ENCODE peak calls at places on chromosomes 3 and 15, in four cellular contexts. Q is neuronal stem cell, E is IMR-90, B is H9. Y is an unnamed sample.

GRCh38 chr3:152211655-152212054 is 57.1 kb upstream of the MBNL1 start:
- DNase-seq in Q (no peak), E (peak), B (no peak), Y (no peak)

GRCh38 chr15:100140527-100141303 is 201.1 kb downstream of the ADAMTS17 start:
- DNase-seq in Q (no peak), E (no peak), B (no peak), Y (peak)

GRCh38 chr15:40054746-40055575 is 16.0 kb upstream of the SRP14 start:
- DNase-seq in Q (no peak), E (peak), B (no peak), Y (peak)

GRCh38 chr3:198113219-198114053 is 153.4 kb downstream of the LMLN start:
- DNase-seq in Q (no peak), E (no peak), B (peak), Y (no peak)

GRCh38 chr3:66816110-66816761 is 181.9 kb upstream of the KBTBD8 start:
- DNase-seq in Q (peak), E (peak), B (no peak), Y (no peak)

GRCh38 chr3:11618897-11619296 is 24.8 kb downstream of the VGLL4 start:
- DNase-seq in Q (no peak), E (no peak), B (no peak), Y (no peak)

GRCh38 chr15:69808756-69809155 is 289.0 kb downstream of the TLE3 start:
- DNase-seq in Q (no peak), E (peak), B (no peak), Y (no peak)

GRCh38 chr15:24944939-24945338 is 9.8 kb upstream of the SNRPN start:
- DNase-seq in Q (no peak), E (peak), B (no peak), Y (no peak)

GRCh38 chr3:47762233-47762632 is 19.5 kb downstream of the SMARCC1 start:
- DNase-seq in Q (no peak), E (peak), B (no peak), Y (no peak)

GRCh38 chr3:76010252-76010651 is 224.9 kb upstream of the ZNF717 start:
- DNase-seq in Q (no peak), E (no peak), B (no peak), Y (no peak)

GRCh38 chr15:49649987-49650386 is 29.1 kb downstream of the DTWD1 start:
- DNase-seq in Q (no peak), E (peak), B (no peak), Y (no peak)

GRCh38 chr3:120745466-120745865 is 2.9 kb downstream of the GTF2E1 start:
- DNase-seq in Q (no peak), E (no peak), B (no peak), Y (no peak)

GRCh38 chr3:72143322-72143721 is 358.4 kb upstream of the PROK2 start:
- DNase-seq in Q (no peak), E (peak), B (no peak), Y (no peak)

GRCh38 chr3:72761410-72761809 is 86.8 kb downstream of the SHQ1 start:
- DNase-seq in Q (no peak), E (no peak), B (no peak), Y (no peak)

GRCh38 chr15:62928996-62929350 is 113.6 kb upstream of the TPM1 start:
- DNase-seq in Q (no peak), E (peak), B (no peak), Y (no peak)

GRCh38 chr3:4351164-4351855 is 48.1 kb downstream of the SETMAR start:
- DNase-seq in Q (no peak), E (peak), B (no peak), Y (no peak)

DNA sequence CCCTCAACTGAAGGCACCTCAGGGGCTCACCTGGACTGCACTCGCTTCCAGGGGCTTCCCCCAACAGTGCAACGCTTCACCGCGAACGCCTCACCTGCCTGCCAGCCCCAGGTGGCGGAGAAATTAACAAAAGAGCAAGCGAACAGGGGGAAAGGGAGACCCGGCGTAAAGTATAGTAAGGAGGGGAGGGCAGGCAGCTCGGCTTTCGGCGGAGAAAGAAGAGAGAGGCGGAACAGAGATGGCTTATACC is 473 bp downstream of the MB21D2 start:
- DNase-seq in Q (no peak), E (no peak), B (no peak), Y (no peak)
- H3K14ac ChIP-seq in Q (no peak), E (peak), B (peak), Y (peak)

DNA sequence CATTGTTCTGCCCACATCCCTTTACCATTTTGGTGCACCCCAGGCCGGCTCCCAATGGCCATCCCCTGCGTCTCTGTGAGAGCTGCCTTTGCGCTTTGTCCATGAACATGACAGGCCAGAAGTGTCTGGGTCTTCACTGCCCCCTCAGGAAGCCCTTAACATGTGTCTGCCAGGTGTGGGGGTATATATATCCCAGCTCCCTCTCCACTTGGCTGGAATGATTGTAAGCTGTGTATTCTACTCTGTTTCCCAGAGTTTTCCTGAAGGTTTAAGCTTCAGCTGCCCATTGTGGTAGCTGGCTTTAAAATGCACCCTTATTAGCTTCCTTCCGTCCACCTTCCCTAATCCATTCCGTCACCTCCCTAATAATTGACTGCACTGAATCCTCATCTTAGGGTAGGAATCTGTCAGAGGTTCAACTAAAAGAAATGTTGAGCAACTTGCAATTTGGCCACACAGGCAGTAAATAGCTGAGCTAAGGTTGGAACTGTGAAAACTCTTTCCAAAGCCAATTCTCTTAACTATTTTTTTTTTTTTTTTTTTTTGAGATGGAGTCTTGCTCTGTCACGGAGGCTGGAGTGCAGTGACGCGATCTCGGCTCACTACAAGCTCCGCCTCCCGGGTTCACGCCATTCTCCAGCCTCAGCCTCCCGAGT is 30.4 kb upstream of the UBE2E1 start:
- DNase-seq in Q (no peak), E (no peak), B (no peak), Y (no peak)
- H3K14ac ChIP-seq in Q (no peak), E (no peak), B (no peak), Y (no peak)

GRCh38 chr15:29822100-29822684 is at the start of gene TJP1:
- DNase-seq in Q (peak), E (peak), B (peak), Y (peak)
- H3K14ac ChIP-seq in Q (peak), E (peak), B (peak), Y (peak)

GRCh38 chr3:107522510-107523360 is at the start of gene BBX:
- DNase-seq in Q (peak), E (peak), B (peak), Y (peak)

GRCh38 chr3:107523361-107524213 is 825 bp downstream of the BBX start:
- DNase-seq in Q (peak), E (peak), B (peak), Y (peak)

GRCh38 chr3:107525954-107526305 is 3.2 kb downstream of the BBX start:
- DNase-seq in Q (no peak), E (no peak), B (no peak), Y (no peak)

GRCh38 chr3:107525101-107525953 is 2.6 kb downstream of the BBX start:
- DNase-seq in Q (peak), E (no peak), B (peak), Y (peak)

DNA sequence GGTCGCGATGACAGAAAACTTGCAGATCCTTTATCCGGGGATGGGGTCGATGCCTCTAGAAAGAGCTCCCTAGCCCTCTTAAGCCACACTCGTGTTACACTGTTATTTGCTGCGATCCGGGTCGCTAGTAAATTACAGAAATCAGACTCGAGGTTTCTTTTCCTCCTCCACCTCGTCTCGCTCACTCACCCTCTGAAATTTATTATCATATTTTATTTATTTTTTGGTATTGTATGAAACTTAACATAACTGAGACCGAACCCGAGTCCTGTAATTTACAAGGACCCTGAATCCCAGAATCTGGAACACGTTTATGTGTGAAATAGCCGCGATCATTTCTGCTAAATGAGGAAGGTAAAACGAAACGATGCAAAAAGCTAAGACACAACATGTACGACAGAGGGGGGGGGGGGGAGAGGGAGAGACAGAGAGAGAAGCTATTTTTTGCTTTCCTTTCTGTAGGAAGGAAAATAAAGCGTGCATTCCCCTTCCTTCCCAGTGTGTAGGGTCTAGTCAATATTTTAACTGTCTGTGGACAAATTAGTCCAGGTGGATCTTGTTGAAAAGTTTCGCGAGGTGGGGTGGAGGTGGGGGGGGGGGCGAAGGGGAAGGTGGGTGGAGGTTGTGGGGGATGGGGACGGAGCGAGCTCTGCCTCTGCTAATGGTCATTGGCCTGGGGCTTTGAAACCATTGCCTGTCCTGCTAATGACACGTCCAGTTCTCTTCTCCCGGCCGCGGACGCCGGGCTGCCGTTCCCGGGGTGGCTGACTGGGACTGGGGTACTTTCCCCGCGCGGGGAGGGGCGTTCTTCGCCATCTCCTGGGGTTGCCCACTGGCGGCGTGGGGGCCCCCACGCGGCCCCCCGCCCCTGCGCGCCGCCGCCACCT is 1.7 kb downstream of the BBX start:
- DNase-seq in Q (peak), E (peak), B (peak), Y (peak)
- H3K14ac ChIP-seq in Q (no peak), E (peak), B (no peak), Y (peak)

DNA sequence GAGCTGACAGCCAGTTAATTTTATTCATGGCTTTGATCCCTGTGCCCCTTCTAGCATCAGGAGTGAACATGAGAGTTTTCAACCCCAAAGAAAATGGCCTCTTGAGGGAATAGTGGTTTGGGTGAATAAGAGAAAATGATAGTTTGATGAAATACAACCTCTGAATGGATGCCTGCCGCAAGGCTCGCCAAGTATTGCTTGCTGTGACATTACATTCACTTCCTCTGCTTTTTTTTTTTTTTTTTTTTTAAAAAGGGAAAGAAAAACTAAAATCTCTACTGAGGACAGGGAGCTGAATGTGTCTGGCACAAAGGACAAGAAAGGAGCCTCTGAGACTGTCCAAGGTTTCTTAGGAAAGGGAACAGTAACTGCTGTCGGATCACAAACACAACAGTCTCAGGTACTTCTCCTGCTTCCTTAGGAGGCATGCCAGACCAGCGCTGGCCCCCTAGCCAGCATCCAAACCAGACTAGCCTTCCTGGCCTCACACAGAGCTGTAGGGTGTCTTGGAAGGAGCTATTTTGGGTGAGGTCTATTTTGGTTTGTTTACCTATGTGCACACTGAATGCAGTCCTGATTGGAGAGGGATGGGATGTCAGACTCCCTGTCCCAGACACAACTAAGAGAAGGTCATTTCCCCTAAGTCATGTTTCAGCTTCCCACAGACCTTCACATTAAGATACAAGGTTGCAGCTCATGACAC is 29.0 kb downstream of the CCDC80 start:
- DNase-seq in Q (no peak), E (no peak), B (no peak), Y (no peak)
- H3K14ac ChIP-seq in Q (no peak), E (no peak), B (no peak), Y (no peak)

DNA sequence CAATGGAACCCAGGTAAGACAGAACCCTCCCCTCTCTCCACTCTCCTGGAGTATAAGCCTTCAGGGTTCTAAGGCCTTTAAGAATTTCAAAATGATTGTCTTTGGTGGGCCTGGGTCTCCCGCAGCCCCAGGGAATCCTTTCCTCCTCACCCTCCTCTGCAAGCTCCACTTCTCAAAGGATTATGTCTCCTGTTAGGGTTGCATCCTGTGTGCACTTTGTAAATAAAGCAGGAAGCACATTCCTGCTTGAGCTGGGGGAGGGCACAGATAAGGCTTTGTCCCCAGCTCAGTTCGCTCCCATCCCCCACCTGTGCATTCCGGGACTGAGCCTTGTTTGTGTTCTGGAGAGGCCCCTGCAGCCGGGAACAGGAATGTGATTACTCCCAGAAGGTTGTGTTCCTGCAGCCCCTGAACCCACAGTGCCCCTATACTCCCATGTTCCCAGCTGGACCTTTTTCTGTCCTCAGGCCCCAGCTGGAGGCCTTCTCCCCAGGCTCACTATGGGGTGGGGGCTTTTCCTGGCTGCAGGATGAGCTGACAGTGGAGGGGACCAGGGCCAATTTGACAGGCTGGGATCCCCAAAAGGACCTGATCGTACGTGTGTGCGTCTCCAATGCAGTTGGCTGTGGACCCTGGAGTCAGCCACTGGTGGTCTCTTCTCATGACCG is 9.5 kb downstream of the TYRO3 start:
- DNase-seq in Q (peak), E (peak), B (peak), Y (no peak)
- H3K14ac ChIP-seq in Q (no peak), E (peak), B (peak), Y (peak)

DNA sequence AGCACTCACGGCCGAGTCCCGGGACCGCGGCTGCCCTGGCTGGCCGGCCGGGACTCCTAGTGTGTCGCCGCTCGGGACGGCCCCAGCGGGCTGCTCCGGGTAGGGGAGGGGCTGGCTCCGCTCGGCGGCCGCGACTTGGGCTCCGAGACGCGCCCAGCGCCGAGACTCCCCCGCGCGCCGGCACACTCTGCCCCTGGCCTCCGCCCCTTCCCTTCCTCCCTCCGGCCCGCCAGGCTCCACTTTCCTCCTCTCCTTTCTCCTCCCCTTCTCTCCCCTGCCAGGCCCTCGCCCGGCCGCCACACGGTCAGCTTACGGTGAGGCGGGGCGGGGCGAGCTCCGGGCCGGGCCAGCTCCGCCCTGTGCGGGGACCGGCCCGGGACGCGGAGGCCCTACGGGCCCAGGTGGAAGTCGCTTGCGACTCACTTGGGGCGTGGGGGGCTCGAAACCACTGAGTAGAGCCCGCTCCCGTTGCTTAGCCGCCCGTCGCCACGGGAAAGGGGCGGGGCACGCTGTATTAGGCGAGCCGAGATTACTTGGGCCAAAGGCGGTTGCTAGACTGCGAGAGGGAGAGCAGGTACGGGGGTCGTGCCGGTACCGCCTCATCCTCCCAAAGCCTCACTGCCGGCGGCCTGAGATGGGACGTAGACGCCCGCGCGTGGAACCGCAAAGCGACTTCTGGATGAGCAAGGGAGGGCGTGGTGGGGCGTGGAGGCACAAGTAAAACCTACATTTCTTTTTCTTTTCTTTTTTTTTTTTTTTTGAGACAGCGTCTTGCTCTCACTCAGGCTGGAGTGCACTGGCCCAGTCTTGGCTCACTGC is at the start of gene ITGB5:
- DNase-seq in Q (peak), E (peak), B (peak), Y (peak)
- H3K14ac ChIP-seq in Q (peak), E (peak), B (peak), Y (peak)

DNA sequence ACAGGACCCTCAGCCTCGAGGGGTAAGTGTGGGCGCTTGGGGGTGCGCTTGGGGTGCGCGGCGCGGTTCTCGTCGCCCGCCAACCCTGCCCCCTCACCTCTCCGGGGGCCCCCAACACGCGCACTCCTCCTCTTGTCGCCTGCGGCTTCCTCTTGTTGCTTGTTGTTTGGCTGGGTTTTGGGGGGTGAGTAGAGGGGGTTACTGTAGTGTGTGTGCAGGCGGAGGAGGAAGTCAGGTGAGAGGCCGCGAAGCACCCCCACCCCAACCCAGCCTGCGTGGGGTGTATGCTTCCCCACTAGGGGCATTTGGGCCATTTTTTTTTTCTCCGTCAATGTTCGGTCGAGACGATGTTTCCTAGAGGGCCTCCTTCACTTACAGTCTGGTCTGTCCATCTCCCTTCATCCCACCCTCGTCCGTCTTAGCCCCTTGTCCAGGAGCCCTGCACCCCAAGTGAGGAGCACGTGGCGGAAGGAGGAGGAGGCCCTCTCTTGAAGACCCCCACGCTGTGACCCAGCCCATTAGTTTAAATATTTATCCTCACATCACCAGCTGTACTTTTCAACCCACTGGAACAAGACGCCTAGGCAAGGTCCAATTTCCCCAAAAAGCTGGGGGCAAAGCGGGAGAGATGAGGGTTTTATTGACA is 20.4 kb upstream of the SATB1 start:
- DNase-seq in Q (no peak), E (no peak), B (no peak), Y (no peak)
- H3K14ac ChIP-seq in Q (peak), E (no peak), B (peak), Y (peak)